ENCODE peak calls at places on chromosomes 7 and 10, in ten cellular contexts. One of them, this sample, is unnamed.

GRCh38 chr10:109963439-109963838 is 40.1 kb upstream of the XPNPEP1 start:
- DNase-seq in GM23338: no peak
- DNase-seq in ovary: no peak
- DNase-seq in BE2C: no peak
- DNase-seq in spleen: no peak
- DNase-seq in pancreas: no peak
- DNase-seq in stomach: no peak
- DNase-seq in heart right ventricle: no peak
- DNase-seq in CD8-positive, alpha-beta T cell: no peak
- DNase-seq in testis: no peak
- DNase-seq in this sample: no peak

GRCh38 chr10:50512214-50512595 is 111.6 kb downstream of the SGMS1 start:
- DNase-seq in testis: no peak
- DNase-seq in pancreas: no peak
- DNase-seq in spleen: no peak
- DNase-seq in GM23338: no peak
- DNase-seq in CD8-positive, alpha-beta T cell: no peak
- DNase-seq in stomach: no peak
- DNase-seq in heart right ventricle: no peak
- DNase-seq in BE2C: no peak
- DNase-seq in ovary: no peak
- DNase-seq in this sample: peak; percentile 49

GRCh38 chr7:107958764-107959526 is 44.0 kb downstream of the LAMB1 start:
- DNase-seq in pancreas: no peak
- DNase-seq in ovary: no peak
- DNase-seq in GM23338: no peak
- DNase-seq in CD8-positive, alpha-beta T cell: no peak
- DNase-seq in BE2C: no peak
- DNase-seq in stomach: no peak
- DNase-seq in heart right ventricle: no peak
- DNase-seq in testis: no peak
- DNase-seq in spleen: no peak
- DNase-seq in this sample: no peak

GRCh38 chr7:30188806-30189205 is 54.0 kb downstream of the MTURN start:
- DNase-seq in GM23338: no peak
- DNase-seq in spleen: no peak
- DNase-seq in CD8-positive, alpha-beta T cell: no peak
- DNase-seq in heart right ventricle: no peak
- DNase-seq in testis: no peak
- DNase-seq in pancreas: no peak
- DNase-seq in BE2C: no peak
- DNase-seq in stomach: no peak
- DNase-seq in ovary: no peak
- DNase-seq in this sample: peak; percentile 79

GRCh38 chr7:12975387-12975786 is 288.0 kb downstream of the ARL4A start:
- DNase-seq in heart right ventricle: no peak
- DNase-seq in stomach: no peak
- DNase-seq in GM23338: no peak
- DNase-seq in pancreas: no peak
- DNase-seq in testis: no peak
- DNase-seq in spleen: no peak
- DNase-seq in CD8-positive, alpha-beta T cell: no peak
- DNase-seq in ovary: no peak
- DNase-seq in BE2C: no peak
- DNase-seq in this sample: no peak

GRCh38 chr10:18332048-18332447 is 191.8 kb downstream of the CACNB2 start:
- DNase-seq in spleen: no peak
- DNase-seq in heart right ventricle: no peak
- DNase-seq in GM23338: no peak
- DNase-seq in testis: no peak
- DNase-seq in pancreas: no peak
- DNase-seq in BE2C: no peak
- DNase-seq in ovary: no peak
- DNase-seq in CD8-positive, alpha-beta T cell: no peak
- DNase-seq in stomach: no peak
- DNase-seq in this sample: no peak

GRCh38 chr7:43666938-43667337 is 62.4 kb downstream of the COA1 start:
- DNase-seq in BE2C: no peak
- DNase-seq in CD8-positive, alpha-beta T cell: no peak
- DNase-seq in heart right ventricle: no peak
- DNase-seq in pancreas: no peak
- DNase-seq in stomach: no peak
- DNase-seq in GM23338: no peak
- DNase-seq in testis: no peak
- DNase-seq in spleen: no peak
- DNase-seq in ovary: no peak
- DNase-seq in this sample: no peak

GRCh38 chr7:130721486-130722277 is 12.3 kb downstream of the KLF14 start:
- DNase-seq in spleen: peak; percentile 76
- DNase-seq in GM23338: peak; percentile 81
- DNase-seq in testis: peak; percentile 90
- DNase-seq in CD8-positive, alpha-beta T cell: peak; percentile 49
- DNase-seq in pancreas: peak; percentile 59
- DNase-seq in ovary: peak; percentile 79
- DNase-seq in BE2C: peak; percentile 79
- DNase-seq in heart right ventricle: peak; percentile 70
- DNase-seq in stomach: peak; percentile 51
- DNase-seq in this sample: peak; percentile 86

GRCh38 chr7:93889261-93889660 is 1.3 kb downstream of the TFPI2 start:
- DNase-seq in CD8-positive, alpha-beta T cell: no peak
- DNase-seq in spleen: no peak
- DNase-seq in GM23338: no peak
- DNase-seq in heart right ventricle: no peak
- DNase-seq in ovary: no peak
- DNase-seq in stomach: no peak
- DNase-seq in testis: no peak
- DNase-seq in pancreas: no peak
- DNase-seq in BE2C: no peak
- DNase-seq in this sample: no peak

GRCh38 chr7:128192497-128193142 is 48.5 kb upstream of the LEP start:
- DNase-seq in heart right ventricle: no peak
- DNase-seq in pancreas: no peak
- DNase-seq in ovary: no peak
- DNase-seq in BE2C: no peak
- DNase-seq in CD8-positive, alpha-beta T cell: peak; percentile 21
- DNase-seq in GM23338: peak; percentile 85
- DNase-seq in testis: peak; percentile 10
- DNase-seq in spleen: no peak
- DNase-seq in stomach: no peak
- DNase-seq in this sample: no peak

GRCh38 chr7:150901160-150902035 is 49.1 kb downstream of the AOC1 start:
- DNase-seq in BE2C: peak; percentile 61
- DNase-seq in GM23338: peak; percentile 8
- DNase-seq in heart right ventricle: peak; percentile 40
- DNase-seq in testis: no peak
- DNase-seq in CD8-positive, alpha-beta T cell: no peak
- DNase-seq in spleen: no peak
- DNase-seq in ovary: no peak
- DNase-seq in pancreas: peak; percentile 57
- DNase-seq in stomach: no peak
- DNase-seq in this sample: peak; percentile 38

GRCh38 chr10:83990126-83990525 is 149.2 kb upstream of the GHITM start:
- DNase-seq in heart right ventricle: no peak
- DNase-seq in BE2C: no peak
- DNase-seq in pancreas: no peak
- DNase-seq in ovary: no peak
- DNase-seq in spleen: no peak
- DNase-seq in stomach: no peak
- DNase-seq in CD8-positive, alpha-beta T cell: no peak
- DNase-seq in GM23338: no peak
- DNase-seq in testis: no peak
- DNase-seq in this sample: no peak

GRCh38 chr7:151808296-151809155 is 68.4 kb downstream of the PRKAG2 start:
- DNase-seq in BE2C: peak; percentile 68
- DNase-seq in ovary: no peak
- DNase-seq in GM23338: no peak
- DNase-seq in heart right ventricle: no peak
- DNase-seq in testis: no peak
- DNase-seq in pancreas: no peak
- DNase-seq in stomach: peak; percentile 64
- DNase-seq in spleen: peak; percentile 32
- DNase-seq in CD8-positive, alpha-beta T cell: no peak
- DNase-seq in this sample: peak; percentile 95

GRCh38 chr7:151088856-151089699 is 2.8 kb downstream of the AGAP3 start:
- DNase-seq in CD8-positive, alpha-beta T cell: no peak
- DNase-seq in spleen: peak; percentile 89
- DNase-seq in heart right ventricle: peak; percentile 65
- DNase-seq in stomach: peak; percentile 62
- DNase-seq in GM23338: peak; percentile 61
- DNase-seq in testis: peak; percentile 73
- DNase-seq in pancreas: peak; percentile 79
- DNase-seq in BE2C: peak; percentile 74
- DNase-seq in ovary: peak; percentile 66
- DNase-seq in this sample: peak; percentile 95

GRCh38 chr7:158252081-158252836 is 335.4 kb downstream of the PTPRN2 start:
- DNase-seq in BE2C: no peak
- DNase-seq in CD8-positive, alpha-beta T cell: peak; percentile 29
- DNase-seq in testis: peak; percentile 9
- DNase-seq in ovary: no peak
- DNase-seq in spleen: peak; percentile 39
- DNase-seq in GM23338: no peak
- DNase-seq in heart right ventricle: no peak
- DNase-seq in pancreas: no peak
- DNase-seq in stomach: no peak
- DNase-seq in this sample: no peak

GRCh38 chr7:90625562-90625961 is 29.4 kb downstream of the CDK14 start:
- DNase-seq in GM23338: peak; percentile 80
- DNase-seq in heart right ventricle: no peak
- DNase-seq in pancreas: no peak
- DNase-seq in ovary: peak; percentile 74
- DNase-seq in CD8-positive, alpha-beta T cell: no peak
- DNase-seq in spleen: no peak
- DNase-seq in BE2C: peak; percentile 40
- DNase-seq in testis: no peak
- DNase-seq in stomach: no peak
- DNase-seq in this sample: peak; percentile 97

GRCh38 chr7:139482122-139482521 is 1.4 kb downstream of the KLRG2 start:
- DNase-seq in testis: no peak
- DNase-seq in BE2C: no peak
- DNase-seq in GM23338: no peak
- DNase-seq in ovary: no peak
- DNase-seq in CD8-positive, alpha-beta T cell: no peak
- DNase-seq in stomach: no peak
- DNase-seq in heart right ventricle: no peak
- DNase-seq in spleen: no peak
- DNase-seq in pancreas: no peak
- DNase-seq in this sample: no peak
- H3K4me3 ChIP-seq in testis: no peak overlapping the region
- H3K4me3 ChIP-seq in BE2C: no peak overlapping the region
- H3K4me3 ChIP-seq in GM23338: peak overlapping the region; percentile 76
- H3K4me3 ChIP-seq in ovary: no peak overlapping the region
- H3K4me3 ChIP-seq in CD8-positive, alpha-beta T cell: no peak overlapping the region
- H3K4me3 ChIP-seq in stomach: no peak overlapping the region
- H3K4me3 ChIP-seq in heart right ventricle: no peak overlapping the region
- H3K4me3 ChIP-seq in spleen: no peak overlapping the region
- H3K4me3 ChIP-seq in pancreas: no peak overlapping the region
- H3K4me3 ChIP-seq in this sample: no peak overlapping the region

GRCh38 chr10:122120008-122120744 is 131.2 kb downstream of the TACC2 start:
- DNase-seq in BE2C: no peak
- DNase-seq in spleen: no peak
- DNase-seq in CD8-positive, alpha-beta T cell: no peak
- DNase-seq in heart right ventricle: no peak
- DNase-seq in stomach: no peak
- DNase-seq in ovary: no peak
- DNase-seq in pancreas: no peak
- DNase-seq in GM23338: no peak
- DNase-seq in testis: no peak
- DNase-seq in this sample: no peak
- H3K4me1 ChIP-seq in BE2C: no peaks in the 10 kb centered on the region
- H3K4me1 ChIP-seq in spleen: no peaks in the 10 kb centered on the region
- H3K4me1 ChIP-seq in CD8-positive, alpha-beta T cell: no peaks in the 10 kb centered on the region
- H3K4me1 ChIP-seq in heart right ventricle: peaks cover 5% of the 10 kb centered on the region
- H3K4me1 ChIP-seq in stomach: peaks cover 25% of the 10 kb centered on the region
- H3K4me1 ChIP-seq in ovary: peaks cover 2% of the 10 kb centered on the region
- H3K4me1 ChIP-seq in pancreas: no peaks in the 10 kb centered on the region
- H3K4me1 ChIP-seq in GM23338: peaks cover 27% of the 10 kb centered on the region
- H3K4me1 ChIP-seq in testis: no peaks in the 10 kb centered on the region
- H3K4me1 ChIP-seq in this sample: peaks cover 7% of the 10 kb centered on the region

DNA sequence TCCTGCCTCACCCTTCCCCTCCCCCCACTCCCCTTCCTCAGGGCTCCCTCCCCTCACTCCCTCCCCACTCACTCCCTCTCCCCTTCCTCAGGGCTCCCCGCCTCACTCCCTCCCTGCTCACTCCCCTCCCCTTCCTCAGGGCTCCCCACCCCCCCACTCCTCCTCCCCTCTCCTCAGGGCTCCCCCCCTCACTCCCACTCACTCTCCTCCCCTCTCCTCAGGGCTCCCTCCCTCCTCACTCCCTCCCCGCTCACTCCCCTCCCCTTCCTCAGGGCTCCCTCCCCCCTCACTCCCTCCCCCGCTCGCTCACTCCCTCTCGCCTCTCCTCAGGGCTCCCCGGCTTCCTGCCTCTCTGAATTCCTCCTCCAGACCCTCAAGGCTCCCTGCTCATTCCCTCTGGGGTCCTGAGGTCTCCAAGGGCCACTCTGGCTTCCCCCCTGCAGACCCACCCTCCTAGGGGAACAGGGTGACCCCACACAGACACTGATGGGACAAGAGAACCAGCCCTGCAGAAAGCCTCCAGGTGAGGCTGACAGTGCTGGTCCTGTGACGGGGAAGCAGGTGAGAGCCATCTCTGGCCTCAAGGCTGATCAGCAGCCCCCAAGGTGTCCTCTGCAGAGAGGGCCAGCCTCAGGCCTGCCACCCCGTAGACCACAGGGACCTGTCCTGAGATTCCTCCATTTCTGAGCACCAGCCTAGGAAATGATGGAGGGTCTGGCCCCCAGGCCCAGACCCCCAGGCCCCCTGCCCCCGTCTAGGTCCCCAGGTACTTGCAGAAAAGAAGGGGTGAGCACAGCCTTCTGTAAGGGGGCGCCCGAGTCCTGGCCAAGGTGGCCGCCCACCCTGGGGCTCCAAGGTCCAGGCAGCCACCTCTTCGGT is 47.2 kb downstream of the PWWP2B start:
- DNase-seq in stomach: no peak
- DNase-seq in testis: no peak
- DNase-seq in heart right ventricle: no peak
- DNase-seq in spleen: peak; percentile 77
- DNase-seq in ovary: no peak
- DNase-seq in BE2C: no peak
- DNase-seq in CD8-positive, alpha-beta T cell: no peak
- DNase-seq in pancreas: peak; percentile 37
- DNase-seq in GM23338: peak; percentile 75
- DNase-seq in this sample: no peak
- H3K4me3 ChIP-seq in stomach: no peak overlapping the region
- H3K4me3 ChIP-seq in testis: no peak overlapping the region
- H3K4me3 ChIP-seq in heart right ventricle: no peak overlapping the region
- H3K4me3 ChIP-seq in spleen: no peak overlapping the region
- H3K4me3 ChIP-seq in ovary: no peak overlapping the region
- H3K4me3 ChIP-seq in BE2C: no peak overlapping the region
- H3K4me3 ChIP-seq in CD8-positive, alpha-beta T cell: no peak overlapping the region
- H3K4me3 ChIP-seq in pancreas: no peak overlapping the region
- H3K4me3 ChIP-seq in GM23338: no peak overlapping the region
- H3K4me3 ChIP-seq in this sample: no peak overlapping the region

DNA sequence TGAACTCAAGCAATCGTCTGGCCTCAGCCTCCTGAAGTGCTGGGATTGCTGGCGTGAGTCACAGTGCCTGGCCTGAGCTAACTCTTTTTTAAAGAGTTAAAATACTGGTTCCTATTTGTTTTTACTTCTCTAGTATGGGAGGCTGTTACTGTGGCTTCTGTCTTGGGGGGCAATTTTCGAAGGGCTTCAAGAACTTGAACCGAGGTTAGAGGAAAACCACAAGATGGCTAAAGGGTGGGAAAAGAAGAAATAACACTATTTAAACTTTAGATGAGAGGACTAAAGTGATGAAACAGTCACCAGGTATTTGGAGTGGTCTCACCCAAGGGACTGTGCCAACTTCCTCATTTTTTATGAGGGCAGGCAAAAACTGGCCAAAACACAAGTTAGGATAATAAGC is 17.8 kb downstream of the MET start:
- DNase-seq in CD8-positive, alpha-beta T cell: no peak
- DNase-seq in heart right ventricle: no peak
- DNase-seq in testis: no peak
- DNase-seq in GM23338: no peak
- DNase-seq in spleen: no peak
- DNase-seq in BE2C: no peak
- DNase-seq in pancreas: no peak
- DNase-seq in stomach: no peak
- DNase-seq in ovary: no peak
- DNase-seq in this sample: no peak
- H3K4me1 ChIP-seq in CD8-positive, alpha-beta T cell: no peaks in the 10 kb centered on the region
- H3K4me1 ChIP-seq in heart right ventricle: no peaks in the 10 kb centered on the region
- H3K4me1 ChIP-seq in testis: no peaks in the 10 kb centered on the region
- H3K4me1 ChIP-seq in GM23338: peaks cover 42% of the 10 kb centered on the region
- H3K4me1 ChIP-seq in spleen: peaks cover 10% of the 10 kb centered on the region
- H3K4me1 ChIP-seq in BE2C: no peaks in the 10 kb centered on the region
- H3K4me1 ChIP-seq in pancreas: peaks cover 4% of the 10 kb centered on the region
- H3K4me1 ChIP-seq in stomach: peaks cover 15% of the 10 kb centered on the region
- H3K4me1 ChIP-seq in ovary: no peaks in the 10 kb centered on the region
- H3K4me1 ChIP-seq in this sample: peaks cover 4% of the 10 kb centered on the region